ENCODE peak calls at places on chromosomes 4 and X, in five cellular contexts. One of them, this sample, is unnamed.

GRCh38 chrX:137031517-137032377 is 2.0 kb downstream of the GPR101 start:
- DNase-seq in lower lobe of right lung: no peak
- DNase-seq in left cardiac atrium: peak
- DNase-seq in activated naive CD4-positive, alpha-beta T cell treated with Interleukin-2 at 50 U/mL for 16 hours: peak
- DNase-seq in NCI-H2081: no peak
- DNase-seq in this sample: no peak

GRCh38 chr4:25915359-25915716 is 1.3 kb downstream of the SMIM20 start:
- DNase-seq in lower lobe of right lung: no peak
- DNase-seq in left cardiac atrium: no peak
- DNase-seq in activated naive CD4-positive, alpha-beta T cell treated with Interleukin-2 at 50 U/mL for 16 hours: no peak
- DNase-seq in NCI-H2081: no peak
- DNase-seq in this sample: no peak

GRCh38 chr4:114598191-114599121 is at the start of gene UGT8:
- DNase-seq in lower lobe of right lung: peak
- DNase-seq in left cardiac atrium: peak
- DNase-seq in activated naive CD4-positive, alpha-beta T cell treated with Interleukin-2 at 50 U/mL for 16 hours: peak
- DNase-seq in NCI-H2081: peak
- DNase-seq in this sample: no peak

GRCh38 chrX:20596856-20597255 is 330.1 kb upstream of the RPS6KA3 start:
- DNase-seq in lower lobe of right lung: no peak
- DNase-seq in left cardiac atrium: no peak
- DNase-seq in activated naive CD4-positive, alpha-beta T cell treated with Interleukin-2 at 50 U/mL for 16 hours: no peak
- DNase-seq in NCI-H2081: no peak
- DNase-seq in this sample: no peak

GRCh38 chrX:19410259-19410658 is 66.5 kb downstream of the PDHA1 start:
- DNase-seq in lower lobe of right lung: no peak
- DNase-seq in left cardiac atrium: no peak
- DNase-seq in activated naive CD4-positive, alpha-beta T cell treated with Interleukin-2 at 50 U/mL for 16 hours: no peak
- DNase-seq in NCI-H2081: no peak
- DNase-seq in this sample: no peak

GRCh38 chr4:85724801-85725548 is 250.0 kb downstream of the ARHGAP24 start:
- DNase-seq in lower lobe of right lung: no peak
- DNase-seq in left cardiac atrium: no peak
- DNase-seq in activated naive CD4-positive, alpha-beta T cell treated with Interleukin-2 at 50 U/mL for 16 hours: no peak
- DNase-seq in NCI-H2081: no peak
- DNase-seq in this sample: no peak

GRCh38 chr4:96093563-96093962 is 253.7 kb downstream of the PDHA2 start:
- DNase-seq in lower lobe of right lung: no peak
- DNase-seq in left cardiac atrium: no peak
- DNase-seq in activated naive CD4-positive, alpha-beta T cell treated with Interleukin-2 at 50 U/mL for 16 hours: no peak
- DNase-seq in NCI-H2081: no peak
- DNase-seq in this sample: no peak

GRCh38 chr4:181962321-181962720 is 280.9 kb upstream of the TENM3 start:
- DNase-seq in lower lobe of right lung: no peak
- DNase-seq in left cardiac atrium: no peak
- DNase-seq in activated naive CD4-positive, alpha-beta T cell treated with Interleukin-2 at 50 U/mL for 16 hours: no peak
- DNase-seq in NCI-H2081: no peak
- DNase-seq in this sample: no peak

GRCh38 chrX:53445977-53446376 is 11.8 kb upstream of the HSD17B10 start:
- DNase-seq in lower lobe of right lung: peak
- DNase-seq in left cardiac atrium: no peak
- DNase-seq in activated naive CD4-positive, alpha-beta T cell treated with Interleukin-2 at 50 U/mL for 16 hours: peak
- DNase-seq in NCI-H2081: no peak
- DNase-seq in this sample: no peak

GRCh38 chr4:141301216-141301615 is 80.5 kb downstream of the ZNF330 start:
- DNase-seq in lower lobe of right lung: no peak
- DNase-seq in left cardiac atrium: no peak
- DNase-seq in activated naive CD4-positive, alpha-beta T cell treated with Interleukin-2 at 50 U/mL for 16 hours: no peak
- DNase-seq in NCI-H2081: no peak
- DNase-seq in this sample: no peak

GRCh38 chr4:708631-708933 is 3.0 kb downstream of the PCGF3 start:
- DNase-seq in lower lobe of right lung: no peak
- DNase-seq in left cardiac atrium: no peak
- DNase-seq in activated naive CD4-positive, alpha-beta T cell treated with Interleukin-2 at 50 U/mL for 16 hours: no peak
- DNase-seq in NCI-H2081: no peak
- DNase-seq in this sample: no peak

GRCh38 chr4:61401771-61402170 is 201.6 kb downstream of the ADGRL3 start:
- DNase-seq in lower lobe of right lung: no peak
- DNase-seq in left cardiac atrium: no peak
- DNase-seq in activated naive CD4-positive, alpha-beta T cell treated with Interleukin-2 at 50 U/mL for 16 hours: no peak
- DNase-seq in NCI-H2081: no peak
- DNase-seq in this sample: no peak

GRCh38 chr4:136650541-136651277 is 881.6 kb downstream of the PCDH18 start:
- DNase-seq in lower lobe of right lung: no peak
- DNase-seq in left cardiac atrium: no peak
- DNase-seq in activated naive CD4-positive, alpha-beta T cell treated with Interleukin-2 at 50 U/mL for 16 hours: no peak
- DNase-seq in NCI-H2081: peak
- DNase-seq in this sample: no peak

GRCh38 chr4:156006192-156006591 is 52.5 kb upstream of the CTSO start:
- DNase-seq in lower lobe of right lung: no peak
- DNase-seq in left cardiac atrium: no peak
- DNase-seq in activated naive CD4-positive, alpha-beta T cell treated with Interleukin-2 at 50 U/mL for 16 hours: no peak
- DNase-seq in NCI-H2081: no peak
- DNase-seq in this sample: no peak

GRCh38 chr4:82431026-82431745 is 796 bp downstream of the ENOPH1 start:
- DNase-seq in lower lobe of right lung: peak
- DNase-seq in left cardiac atrium: no peak
- DNase-seq in activated naive CD4-positive, alpha-beta T cell treated with Interleukin-2 at 50 U/mL for 16 hours: peak
- DNase-seq in NCI-H2081: peak
- DNase-seq in this sample: no peak

GRCh38 chr4:133865606-133866327 is 335.8 kb downstream of the PABPC4L start:
- DNase-seq in lower lobe of right lung: no peak
- DNase-seq in left cardiac atrium: no peak
- DNase-seq in activated naive CD4-positive, alpha-beta T cell treated with Interleukin-2 at 50 U/mL for 16 hours: no peak
- DNase-seq in NCI-H2081: no peak
- DNase-seq in this sample: no peak

GRCh38 chr4:151434183-151434860 is 25.3 kb downstream of the FHIP1A start:
- DNase-seq in lower lobe of right lung: no peak
- DNase-seq in left cardiac atrium: no peak
- DNase-seq in activated naive CD4-positive, alpha-beta T cell treated with Interleukin-2 at 50 U/mL for 16 hours: no peak
- DNase-seq in NCI-H2081: no peak
- DNase-seq in this sample: no peak

GRCh38 chr4:151666501-151666900 is 94.3 kb downstream of the GATB start:
- DNase-seq in lower lobe of right lung: no peak
- DNase-seq in left cardiac atrium: no peak
- DNase-seq in activated naive CD4-positive, alpha-beta T cell treated with Interleukin-2 at 50 U/mL for 16 hours: no peak
- DNase-seq in NCI-H2081: no peak
- DNase-seq in this sample: no peak

This sample was measured in omental fat pad.